ENCODE peak calls at places on chromosomes 5 and 9, in four cellular contexts. K, U, N and C are unnamed samples.

GRCh38 chr5:138498381-138498780 is 33.1 kb downstream of the EGR1 start:
- DNase-seq in K (no peak), U (no peak), N (no peak), C (no peak)

GRCh38 chr5:168302785-168303184 is 11.3 kb downstream of the WWC1 start:
- DNase-seq in K (no peak), U (no peak), N (no peak), C (no peak)

GRCh38 chr5:124908603-124909451 is 162.4 kb upstream of the ZNF608 start:
- DNase-seq in K (no peak), U (no peak), N (no peak), C (no peak)

GRCh38 chr5:172748341-172748843 is 22.6 kb downstream of the DUSP1 start:
- DNase-seq in K (no peak), U (no peak), N (peak), C (no peak)

GRCh38 chr5:154421868-154422267 is 23.9 kb upstream of the SAP30L start:
- DNase-seq in K (no peak), U (no peak), N (no peak), C (no peak)

GRCh38 chr9:80127920-80128319 is 556.2 kb downstream of the TLE4 start:
- DNase-seq in K (no peak), U (no peak), N (no peak), C (no peak)

GRCh38 chr5:76874088-76874581 is 24.3 kb downstream of the S100Z start:
- DNase-seq in K (no peak), U (no peak), N (no peak), C (no peak)

GRCh38 chr5:149063901-149064478 is 1.1 kb upstream of the SH3TC2 start:
- DNase-seq in K (no peak), U (no peak), N (no peak), C (no peak)

GRCh38 chr5:149267241-149267973 is 4.3 kb upstream of the AFAP1L1 start:
- DNase-seq in K (peak), U (no peak), N (no peak), C (peak)

GRCh38 chr9:80957806-80958205 is 731.5 kb downstream of the TLE1 start:
- DNase-seq in K (no peak), U (no peak), N (no peak), C (no peak)

GRCh38 chr9:68577778-68578591 is 37.3 kb upstream of the TMEM252 start:
- DNase-seq in K (no peak), U (no peak), N (no peak), C (no peak)

GRCh38 chr5:133909584-133909983 is 58.8 kb downstream of the C5orf15 start:
- DNase-seq in K (no peak), U (no peak), N (no peak), C (no peak)

DNA sequence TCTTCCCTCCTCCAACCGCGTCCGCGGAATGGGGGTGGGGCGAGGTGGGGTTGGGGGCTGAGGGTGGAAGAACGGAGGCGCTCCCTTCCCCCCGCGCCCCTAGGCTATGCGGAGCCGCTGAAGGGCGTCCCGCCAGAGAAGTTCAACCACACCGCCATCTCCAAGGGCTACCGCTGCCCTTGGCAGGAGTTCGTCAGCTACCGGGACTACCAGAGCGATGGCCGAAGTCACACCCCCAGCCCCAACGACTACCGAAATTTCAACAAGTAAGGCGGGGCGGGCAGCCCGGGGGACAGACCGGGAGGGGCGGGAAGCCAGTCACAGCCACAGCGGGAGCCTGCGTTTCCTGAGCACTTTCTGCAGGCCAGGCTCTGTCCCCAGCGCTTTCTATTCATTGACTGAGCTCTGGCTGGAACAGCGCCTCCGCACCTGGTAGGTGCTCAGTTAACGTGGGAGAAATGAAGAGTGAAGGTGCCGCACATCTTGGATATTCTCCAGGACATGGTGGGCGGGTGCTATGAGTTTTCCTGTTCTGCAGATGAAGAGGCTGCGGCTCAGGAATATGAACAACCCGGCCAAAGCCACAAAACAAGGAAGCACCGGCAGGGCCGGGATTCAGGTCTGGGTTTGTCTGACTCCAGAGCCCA is 11.3 kb downstream of the MYOZ3 start:
- DNase-seq in K (peak), U (no peak), N (peak), C (no peak)
- H3K27ac ChIP-seq in K (no peak), U (no peak), N (peak), C (no peak)

DNA sequence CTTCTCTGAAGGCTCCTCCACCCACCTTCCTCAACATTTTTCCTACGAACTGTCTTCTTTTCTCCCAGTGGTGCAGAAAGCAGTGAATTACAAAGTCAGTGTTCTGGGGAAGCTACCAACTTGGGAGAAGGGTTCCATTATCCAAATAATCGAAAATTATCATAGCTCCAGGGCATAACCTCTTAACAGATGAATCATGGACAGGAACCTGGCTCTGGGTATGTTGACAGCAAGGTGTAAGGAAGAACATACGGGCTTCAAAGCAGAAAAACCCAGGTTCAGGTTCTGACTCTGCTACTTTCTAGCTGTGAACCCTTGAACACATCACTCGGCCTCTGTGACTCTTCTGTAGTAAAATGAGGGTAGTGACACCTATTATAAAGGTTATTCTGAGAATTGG is 351.3 kb downstream of the ENC1 start:
- DNase-seq in K (no peak), U (no peak), N (no peak), C (no peak)
- H3K27ac ChIP-seq in K (peak), U (no peak), N (peak), C (peak)

DNA sequence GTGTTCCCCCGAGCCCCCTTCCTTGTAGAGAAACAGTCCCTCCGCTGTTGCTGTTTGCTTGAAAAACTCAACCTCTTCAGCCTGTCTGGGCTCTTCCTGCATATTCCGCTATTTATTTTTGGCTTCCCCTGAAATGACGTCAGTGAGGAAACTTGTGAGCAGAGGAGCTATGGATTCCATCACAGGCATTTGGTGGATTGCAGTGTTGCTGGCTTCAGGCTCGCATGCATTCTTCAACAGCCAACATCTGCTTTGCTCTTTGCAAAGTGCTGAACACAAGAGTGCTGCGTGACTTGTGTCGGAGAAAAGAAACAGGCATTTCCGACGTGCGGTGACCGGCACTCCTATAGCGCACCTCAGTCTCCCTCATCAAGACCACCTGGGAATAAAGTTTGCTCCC is 232.7 kb downstream of the RFK start:
- DNase-seq in K (no peak), U (no peak), N (no peak), C (no peak)
- H3K27ac ChIP-seq in K (no peak), U (no peak), N (peak), C (no peak)

DNA sequence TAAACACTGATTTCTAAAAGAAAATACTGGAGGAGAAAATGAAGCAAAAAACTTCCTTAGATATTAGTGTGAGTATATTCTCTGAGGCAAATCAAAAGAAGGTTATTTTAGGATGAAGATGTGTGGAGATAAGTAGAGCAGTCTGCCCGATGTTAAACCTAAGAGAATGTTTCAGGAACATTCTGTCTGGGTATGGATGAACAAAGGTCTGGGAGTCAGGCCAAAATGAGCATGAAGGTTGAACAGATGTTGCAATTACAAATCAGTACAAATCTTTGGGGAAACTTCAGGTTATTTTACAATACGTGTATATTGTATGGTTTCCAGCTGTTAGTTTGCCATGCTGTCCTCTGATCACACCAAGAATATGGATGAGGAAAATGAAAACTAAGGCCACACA is 14.4 kb upstream of the CEP78 start:
- DNase-seq in K (no peak), U (no peak), N (no peak), C (no peak)
- H3K27ac ChIP-seq in K (no peak), U (no peak), N (no peak), C (no peak)

GRCh38 chr5:146632620-146633019 is 116.6 kb upstream of the GPR151 start:
- DNase-seq in K (no peak), U (no peak), N (no peak), C (no peak)

GRCh38 chr5:146633273-146633672 is 117.3 kb upstream of the GPR151 start:
- DNase-seq in K (no peak), U (no peak), N (no peak), C (no peak)

GRCh38 chr5:146628950-146629349 is 113.0 kb upstream of the GPR151 start:
- DNase-seq in K (no peak), U (no peak), N (no peak), C (no peak)

GRCh38 chr5:146635443-146635842 is 119.5 kb upstream of the GPR151 start:
- DNase-seq in K (no peak), U (no peak), N (no peak), C (no peak)

DNA sequence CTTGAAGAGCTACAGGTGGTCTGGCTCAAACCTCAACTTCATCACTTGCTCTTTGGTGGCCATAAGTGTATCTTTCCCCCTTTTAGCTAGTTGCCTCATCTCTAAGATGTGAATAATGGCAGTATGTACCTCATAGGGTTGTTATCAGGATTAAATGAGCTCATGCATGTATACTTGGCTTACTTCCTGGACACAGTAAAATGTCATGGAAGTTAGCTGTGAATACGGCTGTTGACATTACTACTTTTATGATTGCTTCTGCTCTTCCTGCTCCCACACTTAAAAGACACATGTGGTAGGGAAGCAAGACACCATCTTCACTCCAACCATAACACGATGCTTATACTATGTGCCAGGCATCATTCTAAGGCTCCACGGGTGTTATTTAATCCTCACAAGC is 114.5 kb upstream of the GPR151 start:
- DNase-seq in K (no peak), U (no peak), N (no peak), C (no peak)
- H3K27ac ChIP-seq in K (no peak), U (no peak), N (no peak), C (no peak)